ENCODE peak calls at places on chromosomes 3 and 15, in eight cellular contexts. U, Y, W, L, M, F, Q and C are unnamed samples.

GRCh38 chr15:37980010-37980409 is 45.6 kb downstream of the TMCO5A start:
- DNase-seq in U (no peak), Y (no peak), W (no peak), L (no peak), M (no peak), F (no peak), Q (no peak), C (no peak)

GRCh38 chr3:171838218-171838720 is 4.9 kb upstream of the TMEM212 start:
- DNase-seq in U (no peak), Y (peak), W (no peak), L (no peak), M (no peak), F (peak), Q (peak), C (no peak)

GRCh38 chr3:31952205-31952604 is 28.9 kb downstream of the OSBPL10 start:
- DNase-seq in U (no peak), Y (no peak), W (no peak), L (no peak), M (no peak), F (no peak), Q (no peak), C (no peak)

GRCh38 chr15:80921736-80922135 is 67.9 kb downstream of the MESD start:
- DNase-seq in U (no peak), Y (no peak), W (no peak), L (no peak), M (no peak), F (no peak), Q (no peak), C (no peak)

GRCh38 chr15:25268166-25268565 is 170.7 kb downstream of the UBE3A start:
- DNase-seq in U (no peak), Y (peak), W (no peak), L (no peak), M (no peak), F (no peak), Q (peak), C (no peak)

GRCh38 chr3:44509985-44510360 is 32.5 kb upstream of the ZNF445 start:
- DNase-seq in U (peak), Y (no peak), W (no peak), L (no peak), M (no peak), F (peak), Q (no peak), C (no peak)

GRCh38 chr3:157542711-157543485 is 39.7 kb upstream of the VEPH1 start:
- DNase-seq in U (no peak), Y (peak), W (no peak), L (peak), M (no peak), F (peak), Q (no peak), C (no peak)

GRCh38 chr15:101206173-101206572 is 45.7 kb downstream of the CHSY1 start:
- DNase-seq in U (no peak), Y (no peak), W (no peak), L (no peak), M (no peak), F (no peak), Q (no peak), C (no peak)

GRCh38 chr3:46095307-46095706 is 68.0 kb upstream of the XCR1 start:
- DNase-seq in U (no peak), Y (no peak), W (peak), L (no peak), M (no peak), F (no peak), Q (no peak), C (no peak)

GRCh38 chr15:83404143-83404542 is 43.0 kb upstream of the SH3GL3 start:
- DNase-seq in U (no peak), Y (no peak), W (no peak), L (no peak), M (no peak), F (no peak), Q (no peak), C (no peak)

GRCh38 chr15:37101634-37102314 is 1.4 kb upstream of the MEIS2 start:
- DNase-seq in U (peak), Y (peak), W (no peak), L (peak), M (peak), F (peak), Q (peak), C (no peak)

GRCh38 chr15:91922701-91923279 is 69.3 kb downstream of the SLCO3A1 start:
- DNase-seq in U (no peak), Y (no peak), W (no peak), L (no peak), M (no peak), F (no peak), Q (no peak), C (no peak)

GRCh38 chr3:156216216-156216615 is 95.8 kb downstream of the KCNAB1 start:
- DNase-seq in U (no peak), Y (no peak), W (no peak), L (no peak), M (no peak), F (no peak), Q (no peak), C (no peak)

GRCh38 chr3:142152349-142152748 is 3.0 kb upstream of the TFDP2 start:
- DNase-seq in U (no peak), Y (peak), W (no peak), L (no peak), M (no peak), F (no peak), Q (peak), C (no peak)

GRCh38 chr15:44813231-44813630 is 76.9 kb downstream of the TRIM69 start:
- DNase-seq in U (no peak), Y (no peak), W (no peak), L (no peak), M (no peak), F (no peak), Q (no peak), C (no peak)

GRCh38 chr3:168684519-168684918 is 588.8 kb upstream of the GOLIM4 start:
- DNase-seq in U (no peak), Y (no peak), W (no peak), L (no peak), M (no peak), F (no peak), Q (no peak), C (no peak)

GRCh38 chr15:82178061-82178460 is 84.5 kb downstream of the EFL1 start:
- DNase-seq in U (no peak), Y (no peak), W (no peak), L (no peak), M (no peak), F (no peak), Q (no peak), C (no peak)
- H3K4me3 ChIP-seq in U (no peak), Y (no peak), W (no peak), L (no peak), M (no peak), F (no peak), Q (no peak), C (no peak)

GRCh38 chr15:68843425-68844311 is 23.0 kb upstream of the ANP32A start:
- DNase-seq in U (no peak), Y (peak), W (no peak), L (peak), M (no peak), F (peak), Q (no peak), C (no peak)
- TF ChIP-seq EZH2 in U (no peak), Y (no peak), W (no peak), L (no peak), M (no peak), F (peak), Q (peak), C (no peak)

DNA sequence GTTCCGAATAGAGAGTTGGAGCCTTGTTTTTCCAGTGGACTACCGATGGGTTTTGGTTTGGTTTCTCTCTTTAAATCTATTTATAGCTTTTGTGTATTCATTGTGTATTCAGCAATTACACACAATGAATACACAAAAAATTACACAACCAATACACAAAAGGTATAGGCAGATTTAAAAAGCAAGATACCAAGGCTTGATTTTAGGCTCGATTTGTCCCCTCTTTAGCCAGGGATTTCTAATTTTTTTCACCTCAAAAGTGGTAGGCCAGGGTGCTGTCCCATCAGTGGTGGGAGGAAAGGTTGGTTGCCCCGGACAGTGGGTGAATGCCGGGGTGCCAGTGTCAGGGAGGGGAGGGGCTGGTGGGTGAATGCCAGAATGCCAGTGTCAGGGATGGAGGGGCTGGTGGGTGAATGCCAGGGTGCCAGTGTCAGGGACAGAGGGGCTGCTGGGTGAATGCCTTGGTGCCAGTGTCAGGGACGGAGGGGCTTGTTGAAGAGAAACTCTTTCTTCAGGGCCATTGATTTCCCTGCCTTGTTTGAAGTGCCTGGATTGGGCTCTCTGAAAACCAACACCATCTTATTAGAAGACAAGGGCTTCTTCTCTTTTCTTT is 186.2 kb downstream of the GOLGA6L6 start:
- DNase-seq in U (peak), Y (no peak), W (no peak), L (no peak), M (no peak), F (no peak), Q (no peak), C (no peak)
- TF ChIP-seq POLR2AphosphoS5 in U (no peak), Y (no peak), W (no peak), L (no peak), M (no peak), F (no peak), Q (no peak), C (no peak)

GRCh38 chr3:37686225-37686624 is 175.5 kb upstream of the CTDSPL start:
- DNase-seq in U (no peak), Y (peak), W (no peak), L (no peak), M (no peak), F (no peak), Q (no peak), C (no peak)

GRCh38 chr3:37691213-37691830 is 170.4 kb upstream of the CTDSPL start:
- DNase-seq in U (no peak), Y (no peak), W (no peak), L (no peak), M (no peak), F (no peak), Q (no peak), C (no peak)

GRCh38 chr3:37687966-37688365 is 173.7 kb upstream of the CTDSPL start:
- DNase-seq in U (no peak), Y (no peak), W (no peak), L (no peak), M (no peak), F (no peak), Q (no peak), C (no peak)

GRCh38 chr3:37688756-37689155 is 172.9 kb upstream of the CTDSPL start:
- DNase-seq in U (no peak), Y (no peak), W (no peak), L (no peak), M (no peak), F (no peak), Q (no peak), C (no peak)

DNA sequence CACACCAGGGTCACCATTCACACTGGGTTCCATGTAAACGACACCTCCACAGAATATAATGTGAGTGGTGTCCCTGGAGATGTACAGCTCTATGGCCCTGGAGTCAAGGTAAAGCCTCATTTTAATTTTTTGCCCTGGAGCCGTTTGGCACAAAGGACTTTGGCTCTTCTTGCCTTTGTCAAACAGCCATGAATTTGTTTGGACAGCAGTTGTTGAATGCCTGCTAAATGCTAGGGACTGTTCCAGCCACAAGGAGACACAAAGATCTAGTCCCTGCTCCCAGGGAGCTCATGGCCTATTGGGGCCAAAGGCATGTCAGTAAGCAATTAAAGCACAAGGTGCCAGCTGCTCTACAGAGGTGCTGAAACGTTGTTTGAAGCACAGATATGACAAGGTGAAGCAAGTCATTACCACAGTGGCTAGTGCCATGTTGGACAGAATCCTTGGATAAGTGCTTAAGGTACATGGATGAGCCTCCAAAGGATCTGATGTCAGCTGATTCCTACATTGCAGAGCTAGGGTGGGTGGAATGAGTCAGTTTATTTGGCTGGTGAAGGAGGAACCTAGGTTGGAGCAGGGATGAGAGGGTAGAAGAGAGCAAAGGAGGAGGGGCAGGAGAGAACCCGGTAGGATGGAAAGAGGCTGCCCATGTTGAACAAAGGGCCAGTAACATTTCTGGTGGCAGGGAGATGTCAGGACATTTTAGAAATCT is 171.9 kb upstream of the CTDSPL start:
- DNase-seq in U (no peak), Y (no peak), W (no peak), L (no peak), M (no peak), F (no peak), Q (no peak), C (no peak)
- H3K4me3 ChIP-seq in U (no peak), Y (no peak), W (no peak), L (no peak), M (no peak), F (no peak), Q (no peak), C (no peak)

GRCh38 chr3:38453914-38454178 is 156 bp downstream of the ACVR2B start:
- DNase-seq in U (no peak), Y (no peak), W (no peak), L (no peak), M (no peak), F (no peak), Q (no peak), C (no peak)

GRCh38 chr3:38455639-38456430 is 2.1 kb downstream of the ACVR2B start:
- DNase-seq in U (peak), Y (peak), W (no peak), L (no peak), M (no peak), F (no peak), Q (no peak), C (no peak)

GRCh38 chr3:38454884-38455638 is 1.4 kb downstream of the ACVR2B start:
- DNase-seq in U (peak), Y (peak), W (no peak), L (peak), M (no peak), F (peak), Q (peak), C (no peak)

GRCh38 chr3:38453075-38453913 is at the start of gene ACVR2B:
- DNase-seq in U (peak), Y (peak), W (no peak), L (peak), M (peak), F (peak), Q (peak), C (no peak)

DNA sequence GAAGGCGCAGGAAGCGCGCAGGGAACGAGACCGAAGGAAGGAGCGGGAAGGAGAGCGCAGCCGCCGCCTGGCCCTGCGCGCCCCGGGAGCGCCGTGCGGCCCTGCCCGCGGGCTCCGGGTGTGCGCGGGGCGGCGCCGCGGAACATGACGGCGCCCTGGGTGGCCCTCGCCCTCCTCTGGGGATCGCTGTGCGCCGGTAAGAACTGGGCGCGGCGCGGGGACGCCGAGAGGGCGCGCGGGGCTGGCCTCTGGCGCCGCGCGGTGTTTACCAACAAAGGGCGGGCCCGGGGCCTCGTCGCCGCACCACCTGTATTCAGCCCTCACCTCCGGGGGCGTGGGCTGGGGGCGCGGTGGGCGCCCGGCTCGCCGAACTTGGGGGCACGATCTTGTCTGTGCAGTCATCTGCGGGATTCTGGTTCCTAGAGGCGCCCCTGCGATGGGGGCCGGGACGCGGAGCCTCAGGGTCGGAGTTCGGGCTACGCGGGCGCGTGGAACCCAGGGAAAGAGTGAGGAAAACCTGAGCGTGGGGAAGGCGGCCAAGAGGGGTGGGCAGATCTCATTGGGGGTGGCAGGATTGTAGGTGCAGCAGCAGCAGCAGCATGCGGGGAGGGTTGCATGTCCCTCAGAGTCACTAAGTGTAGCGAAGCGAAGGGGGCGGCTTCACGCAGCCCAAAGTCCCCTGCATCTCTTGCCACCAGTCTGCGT is 641 bp downstream of the ACVR2B start:
- DNase-seq in U (peak), Y (peak), W (no peak), L (peak), M (no peak), F (peak), Q (no peak), C (no peak)
- TF ChIP-seq EZH2 in U (no peak), Y (no peak), W (no peak), L (no peak), M (no peak), F (no peak), Q (no peak), C (no peak)

DNA sequence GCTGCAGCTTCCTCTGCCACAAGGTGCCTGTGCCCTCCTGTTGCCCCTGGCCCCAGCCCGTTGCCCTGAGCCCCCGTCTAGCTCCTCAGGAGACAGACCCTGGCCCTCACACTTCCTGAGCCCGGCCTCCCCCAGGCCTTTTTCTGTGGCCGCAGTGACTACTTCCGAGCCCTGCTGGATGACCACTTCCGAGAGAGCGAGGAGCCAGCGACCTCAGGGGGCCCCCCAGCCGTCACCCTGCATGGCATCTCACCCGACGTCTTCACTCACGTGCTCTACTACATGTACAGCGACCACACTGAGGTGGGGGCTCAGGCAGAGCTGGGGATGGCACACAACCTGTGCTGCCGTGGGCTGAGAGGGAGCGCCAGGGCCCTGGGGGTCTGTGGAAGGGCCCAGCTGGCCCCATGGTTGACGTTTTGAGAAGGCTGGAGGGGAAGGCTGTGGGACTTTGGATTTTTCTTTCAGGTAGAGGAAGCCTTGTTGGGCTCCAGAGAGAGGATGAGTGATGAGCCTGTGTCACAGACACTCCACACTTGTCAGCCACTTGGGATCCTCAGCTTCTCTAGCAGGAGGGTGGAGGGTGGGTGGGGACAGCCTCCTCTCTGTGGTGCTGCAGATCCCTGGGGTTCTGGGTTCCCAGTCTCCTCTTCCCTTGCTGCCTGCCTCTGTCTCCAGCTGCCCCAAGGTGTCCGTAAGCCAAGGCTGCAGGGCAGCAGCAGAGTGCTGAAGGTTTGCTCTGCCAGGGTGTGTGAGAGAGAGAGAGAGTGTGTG is 5.0 kb downstream of the ABTB1 start:
- DNase-seq in U (no peak), Y (no peak), W (no peak), L (peak), M (no peak), F (no peak), Q (no peak), C (no peak)
- TF ChIP-seq POLR2AphosphoS5 in U (no peak), Y (no peak), W (no peak), L (no peak), M (no peak), F (no peak), Q (no peak), C (no peak)

DNA sequence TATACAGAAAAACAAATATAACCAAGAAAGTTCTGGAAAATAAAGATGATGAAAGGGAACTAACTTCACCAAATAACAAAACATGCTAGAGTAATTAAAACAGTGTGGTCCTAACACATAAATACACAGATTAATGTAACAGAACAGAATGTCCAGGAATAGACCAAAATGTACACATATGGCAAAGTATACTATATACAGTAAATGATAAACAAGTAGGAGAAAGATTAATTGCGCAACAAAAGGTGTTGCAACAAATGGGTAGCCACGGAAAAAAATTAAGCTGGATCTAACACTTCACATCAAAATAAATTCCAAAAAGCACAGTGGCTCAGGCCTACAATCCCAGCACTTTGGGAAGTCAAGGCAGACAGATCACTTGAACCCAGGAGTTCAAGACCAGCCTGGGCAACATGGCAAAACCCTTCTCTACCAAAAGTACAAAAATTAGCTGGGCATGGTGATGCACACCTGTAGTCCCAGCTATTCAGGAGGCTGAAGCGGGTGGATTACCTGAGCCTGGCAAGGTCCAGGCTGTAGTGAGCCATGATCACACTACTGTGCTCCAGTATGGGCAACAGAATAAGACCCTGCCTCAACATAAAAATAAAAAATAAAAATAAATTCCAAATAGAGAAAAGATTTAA is 19.8 kb downstream of the SCAP start:
- DNase-seq in U (no peak), Y (no peak), W (no peak), L (no peak), M (no peak), F (no peak), Q (no peak), C (no peak)
- H3K4me3 ChIP-seq in U (no peak), Y (no peak), W (no peak), L (no peak), M (no peak), F (no peak), Q (no peak), C (no peak)